ENCODE peak calls at places on chromosomes 6 and 20, in eight cellular contexts. P, R, T, M, X, D, G and E are unnamed samples.

GRCh38 chr20:50428463-50428828 is 81.7 kb upstream of the PTPN1 start:
- DNase-seq in D (no peak), M (no peak), P (no peak), G (no peak), R (no peak), T (no peak), X (no peak), E (no peak)

GRCh38 chr6:82862543-82862942 is 203.1 kb downstream of the UBE3D start:
- DNase-seq in D (no peak), G (peak), T (no peak), X (no peak), P (no peak), R (no peak), M (peak), E (no peak)

GRCh38 chr6:25714765-25715164 is 39.8 kb upstream of the SLC17A4 start:
- DNase-seq in R (no peak), M (no peak), D (no peak), P (no peak), G (no peak), T (no peak), X (no peak), E (no peak)

GRCh38 chr6:65776332-65776731 is 69.3 kb upstream of the EYS start:
- DNase-seq in X (no peak), G (no peak), T (no peak), M (no peak), D (no peak), P (no peak), R (no peak), E (no peak)

GRCh38 chr20:62461157-62461556 is 14.6 kb downstream of the GATA5 start:
- DNase-seq in G (no peak), T (no peak), R (no peak), P (no peak), M (no peak), D (no peak), X (no peak), E (no peak)

GRCh38 chr6:77015350-77015749 is 447.9 kb downstream of the HTR1B start:
- DNase-seq in X (no peak), T (no peak), P (no peak), M (no peak), D (no peak), G (peak), R (no peak), E (no peak)

GRCh38 chr6:85864453-85865401 is 222.0 kb upstream of the SYNCRIP start:
- DNase-seq in P (no peak), G (peak), T (no peak), M (no peak), R (no peak), D (no peak), X (no peak), E (no peak)

GRCh38 chr6:85421963-85422362 is 27.9 kb upstream of the NT5E start:
- DNase-seq in M (peak), D (no peak), T (no peak), G (peak), X (no peak), R (no peak), P (no peak), E (no peak)

GRCh38 chr20:4871486-4871885 is 129.8 kb downstream of the SLC23A2 start:
- DNase-seq in G (no peak), D (no peak), P (no peak), X (no peak), R (no peak), T (no peak), M (no peak), E (no peak)

GRCh38 chr20:50085481-50086365 is 27.2 kb downstream of the UBE2V1 start:
- DNase-seq in R (peak), M (peak), X (peak), T (no peak), D (peak), P (no peak), G (peak), E (peak)

GRCh38 chr6:37783025-37783825 is 36.3 kb upstream of the ZFAND3 start:
- DNase-seq in M (peak), X (no peak), D (no peak), T (no peak), R (no peak), P (no peak), G (peak), E (no peak)

GRCh38 chr6:5453531-5453930 is 192.2 kb downstream of the FARS2 start:
- DNase-seq in P (no peak), T (no peak), G (peak), X (no peak), D (no peak), R (no peak), M (no peak), E (no peak)

GRCh38 chr20:33992145-33992922 is 1.4 kb upstream of the RALY start:
- DNase-seq in G (no peak), M (peak), T (no peak), R (no peak), X (peak), P (no peak), D (no peak), E (no peak)

GRCh38 chr6:74731204-74731603 is 474.6 kb downstream of the COL12A1 start:
- DNase-seq in G (no peak), T (no peak), R (no peak), M (peak), P (no peak), D (no peak), X (no peak), E (no peak)

GRCh38 chr6:170255426-170256125 is 35.3 kb downstream of the DLL1 start:
- DNase-seq in T (no peak), D (no peak), R (no peak), P (no peak), M (no peak), X (no peak), G (no peak), E (no peak)

GRCh38 chr6:45387236-45387635 is 9.5 kb upstream of the SUPT3H start:
- DNase-seq in M (peak), T (no peak), G (peak), D (no peak), P (no peak), X (no peak), R (no peak), E (no peak)

GRCh38 chr6:120352491-120352890 is 981.8 kb downstream of the TBC1D32 start:
- DNase-seq in P (no peak), X (no peak), M (no peak), R (no peak), G (no peak), T (no peak), D (no peak), E (no peak)